ENCODE peak calls at places on chromosome 2, in five cellular contexts. R, S, V, E and U are unnamed samples.

GRCh38 chr2:27855476-27855875 is 34.7 kb downstream of the RBKS start:
- DNase-seq in V (no peak), R (no peak), E (no peak), S (no peak), U (no peak)

GRCh38 chr2:219561179-219562048 is 9.9 kb downstream of the OBSL1 start:
- DNase-seq in R (no peak), V (no peak), E (no peak), S (peak), U (no peak)

GRCh38 chr2:113390133-113390849 is 47.2 kb upstream of the ZNG1B start:
- DNase-seq in R (peak), V (peak), S (peak), E (no peak), U (peak)

GRCh38 chr2:231545105-231545902 is 15.1 kb upstream of the NMUR1 start:
- DNase-seq in S (no peak), R (peak), E (no peak), V (peak), U (peak)

GRCh38 chr2:117232305-117232704 is 582.2 kb upstream of the DDX18 start:
- DNase-seq in E (no peak), S (peak), V (no peak), R (no peak), U (no peak)

GRCh38 chr2:234447189-234447588 is 49.7 kb downstream of the ARL4C start:
- DNase-seq in V (no peak), E (no peak), S (no peak), R (no peak), U (no peak)

GRCh38 chr2:81324046-81324445 is 1019.5 kb upstream of the LRRTM1 start:
- DNase-seq in E (no peak), S (peak), V (peak), R (no peak), U (no peak)

GRCh38 chr2:28341208-28341891 is 51.3 kb upstream of the FOSL2 start:
- DNase-seq in R (no peak), S (no peak), E (no peak), V (no peak), U (no peak)

GRCh38 chr2:25955869-25956535 is 26.3 kb downstream of the KIF3C start:
- DNase-seq in E (no peak), S (no peak), V (peak), R (no peak), U (no peak)

GRCh38 chr2:53652131-53652530 is 115.5 kb upstream of the CHAC2 start:
- DNase-seq in E (no peak), S (no peak), V (no peak), R (no peak), U (no peak)

GRCh38 chr2:120562218-120563005 is 173.3 kb upstream of the GLI2 start:
- DNase-seq in E (no peak), S (no peak), V (no peak), R (no peak), U (no peak)